ENCODE peak calls at places on chromosome 5, in seven cellular contexts. I is tibial nerve, O is B cell, L is RCC 7860, D is NCI-H345, Q is left ventricle myocardium inferior, X is GM23248. N is an unnamed sample.

GRCh38 chr5:67770431-67771025 is 445.0 kb upstream of the PIK3R1 start:
- DNase-seq in X (peak), L (no peak), O (no peak), D (no peak), I (no peak), Q (no peak), N (no peak)

GRCh38 chr5:6788439-6788838 is 75.2 kb downstream of the TENT4A start:
- DNase-seq in L (no peak), X (no peak), D (no peak), O (no peak), I (no peak), Q (no peak), N (no peak)

GRCh38 chr5:168291961-168292782 is 727 bp downstream of the WWC1 start:
- DNase-seq in D (peak), Q (no peak), I (no peak), X (peak), L (no peak), O (peak), N (no peak)

GRCh38 chr5:92527311-92528078 is 1053.5 kb downstream of the NR2F1-AS1 start:
- DNase-seq in D (no peak), O (no peak), L (no peak), Q (no peak), I (no peak), X (peak), N (no peak)

GRCh38 chr5:126884269-126884819 is 107.4 kb downstream of the LMNB1 start:
- DNase-seq in O (no peak), I (no peak), L (peak), D (no peak), Q (no peak), X (peak), N (peak)

GRCh38 chr5:159331099-159331973 is 1.0 kb upstream of the IL12B start:
- DNase-seq in L (no peak), I (peak), X (peak), D (peak), O (peak), Q (peak), N (peak)

GRCh38 chr5:94009161-94009560 is 267.8 kb upstream of the POU5F2 start:
- DNase-seq in X (no peak), L (no peak), O (no peak), D (no peak), I (no peak), Q (no peak), N (no peak)

GRCh38 chr5:167295686-167296015 is 995.8 kb upstream of the WWC1 start:
- DNase-seq in I (no peak), L (no peak), Q (no peak), O (no peak), X (no peak), D (no peak), N (no peak)

GRCh38 chr5:1727571-1727970 is 72.1 kb downstream of the MRPL36 start:
- DNase-seq in Q (no peak), I (no peak), D (no peak), X (no peak), O (no peak), L (no peak), N (no peak)

GRCh38 chr5:124599048-124599973 is 147.1 kb downstream of the ZNF608 start:
- DNase-seq in O (peak), Q (no peak), L (peak), D (no peak), X (peak), I (no peak), N (peak)

GRCh38 chr5:337565-338130 is 16.1 kb downstream of the AHRR start:
- DNase-seq in O (no peak), L (no peak), Q (no peak), I (no peak), D (peak), X (peak), N (no peak)

GRCh38 chr5:14036514-14036913 is 92.0 kb upstream of the DNAH5 start:
- DNase-seq in O (no peak), Q (no peak), L (peak), X (peak), D (no peak), I (no peak), N (peak)

GRCh38 chr5:150304481-150305081 is 1.9 kb upstream of the ARSI start:
- DNase-seq in D (no peak), X (no peak), L (no peak), O (no peak), I (no peak), Q (no peak), N (no peak)

GRCh38 chr5:56264417-56265025 is 31.4 kb upstream of the ANKRD55 start:
- DNase-seq in X (peak), O (peak), L (peak), I (no peak), Q (no peak), D (peak), N (peak)

GRCh38 chr5:129631946-129632345 is 115.9 kb upstream of the MINAR2 start:
- DNase-seq in O (no peak), D (no peak), L (no peak), I (no peak), X (no peak), Q (no peak), N (no peak)

GRCh38 chr5:76765249-76765648 is 49.3 kb downstream of the F2R start:
- DNase-seq in I (no peak), O (no peak), Q (no peak), L (no peak), D (no peak), X (peak), N (no peak)

GRCh38 chr5:74866653-74867162 is 521 bp upstream of the FAM169A start:
- DNase-seq in I (no peak), Q (no peak), X (no peak), D (no peak), L (no peak), O (no peak), N (no peak)

GRCh38 chr5:67164856-67165523 is 31.6 kb downstream of the CD180 start:
- DNase-seq in D (no peak), L (no peak), O (no peak), I (no peak), X (no peak), Q (no peak), N (no peak)

GRCh38 chr5:34913072-34913471 is 2.2 kb downstream of the RAD1 start:
- DNase-seq in D (no peak), L (no peak), O (no peak), X (peak), Q (no peak), I (no peak), N (no peak)

GRCh38 chr5:147176422-147176821 is 58.4 kb upstream of the STK32A start:
- DNase-seq in I (no peak), Q (no peak), X (no peak), O (no peak), L (no peak), D (no peak), N (no peak)

GRCh38 chr5:170755679-170756456 is 27.7 kb upstream of the GABRP start:
- DNase-seq in L (no peak), O (no peak), Q (peak), X (no peak), D (peak), I (no peak), N (no peak)

GRCh38 chr5:13350754-13351153 is 593.7 kb downstream of the DNAH5 start:
- DNase-seq in L (no peak), Q (no peak), O (no peak), I (no peak), X (peak), D (no peak), N (peak)

GRCh38 chr5:172707285-172708182 is 63.5 kb downstream of the DUSP1 start:
- DNase-seq in I (no peak), D (peak), X (peak), L (peak), Q (no peak), O (no peak), N (peak)

GRCh38 chr5:73374520-73375235 is 73.9 kb downstream of the FOXD1 start:
- DNase-seq in Q (no peak), L (peak), X (peak), D (no peak), I (no peak), O (no peak), N (peak)

GRCh38 chr5:126446498-126447224 is 23.5 kb downstream of the GRAMD2B start:
- DNase-seq in I (no peak), O (no peak), D (no peak), L (peak), X (peak), Q (no peak), N (peak)

GRCh38 chr5:173354645-173355044 is 26.4 kb upstream of the STC2 start:
- DNase-seq in D (no peak), Q (no peak), I (no peak), O (no peak), X (no peak), L (no peak), N (no peak)

GRCh38 chr5:37695651-37696050 is 144.2 kb downstream of the GDNF start:
- DNase-seq in O (no peak), Q (no peak), L (no peak), D (no peak), I (no peak), X (no peak), N (no peak)

GRCh38 chr5:53480474-53481353 is at the start of gene FST:
- DNase-seq in O (peak), D (peak), I (no peak), Q (peak), L (no peak), X (peak), N (no peak)

GRCh38 chr5:143133721-143134120 is 269.8 kb downstream of the NR3C1 start:
- DNase-seq in X (peak), I (no peak), D (no peak), L (no peak), O (no peak), Q (no peak), N (no peak)

GRCh38 chr5:135446186-135446585 is 962 bp downstream of the DCANP1 start:
- DNase-seq in I (no peak), X (no peak), L (no peak), Q (no peak), D (no peak), O (no peak), N (no peak)

GRCh38 chr5:180118391-180118791 is 46.8 kb upstream of the RNF130 start:
- DNase-seq in I (no peak), O (no peak), D (no peak), X (no peak), Q (no peak), L (no peak), N (no peak)

GRCh38 chr5:158739941-158740340 is 359.8 kb downstream of the EBF1 start:
- DNase-seq in I (no peak), O (no peak), L (no peak), D (no peak), Q (no peak), X (peak), N (no peak)

GRCh38 chr5:14870347-14871083 is 1.1 kb downstream of the ANKH start:
- DNase-seq in Q (peak), O (peak), X (peak), L (no peak), D (peak), I (no peak), N (no peak)

GRCh38 chr5:149397530-149397929 is 18.4 kb upstream of the IL17B start:
- DNase-seq in O (no peak), X (peak), D (no peak), I (no peak), L (peak), Q (no peak), N (no peak)

GRCh38 chr5:11026543-11026942 is 265.5 kb upstream of the DAP start:
- DNase-seq in O (no peak), I (no peak), L (no peak), Q (no peak), X (no peak), D (no peak), N (no peak)

GRCh38 chr5:18114161-18114802 is 480.0 kb downstream of the TAF11L14 start:
- DNase-seq in D (no peak), L (no peak), O (no peak), I (no peak), X (peak), Q (no peak), N (no peak)

GRCh38 chr5:132459031-132459982 is 31.3 kb downstream of the IRF1 start:
- DNase-seq in L (peak), D (no peak), O (no peak), Q (no peak), X (peak), I (no peak), N (no peak)

N was measured in kidney glomerular epithelial cell.